ENCODE peak calls at places on chromosomes 2 and 18, in five cellular contexts. Z, U, N, O and Y are unnamed samples.

GRCh38 chr2:82182270-82182669 is 1877.7 kb upstream of the LRRTM1 start:
- DNase-seq in Z (peak; percentile 0), U (no peak), N (no peak), O (no peak), Y (no peak)

GRCh38 chr2:200943527-200944120 is 19.8 kb downstream of the ORC2 start:
- DNase-seq in Z (no peak), U (no peak), N (no peak), O (no peak), Y (no peak)

GRCh38 chr2:120863661-120864320 is 128.1 kb downstream of the GLI2 start:
- DNase-seq in Z (peak; percentile 25), U (no peak), N (peak; percentile 72), O (no peak), Y (no peak)

GRCh38 chr18:9595197-9595596 is 19.2 kb downstream of the PPP4R1 start:
- DNase-seq in Z (peak; percentile 26), U (no peak), N (no peak), O (no peak), Y (no peak)

GRCh38 chr2:126797622-126798275 is 100.9 kb upstream of the TEX51 start:
- DNase-seq in Z (no peak), U (no peak), N (no peak), O (no peak), Y (no peak)

GRCh38 chr18:24173997-24174396 is 35.1 kb downstream of the CABYR start:
- DNase-seq in Z (no peak), U (no peak), N (no peak), O (no peak), Y (no peak)

GRCh38 chr2:204108301-204108700 is 171.7 kb downstream of the ICOS start:
- DNase-seq in Z (no peak), U (no peak), N (peak; percentile 2), O (peak; percentile 38), Y (no peak)

GRCh38 chr2:3112553-3112952 is 265.1 kb downstream of the EIPR1 start:
- DNase-seq in Z (no peak), U (no peak), N (no peak), O (no peak), Y (no peak)

GRCh38 chr2:30689496-30690125 is 117.6 kb downstream of the CAPN13 start:
- DNase-seq in Z (no peak), U (no peak), N (no peak), O (no peak), Y (no peak)

GRCh38 chr2:75594599-75594998 is 33.9 kb upstream of the EVA1A start:
- DNase-seq in Z (no peak), U (no peak), N (no peak), O (no peak), Y (no peak)

GRCh38 chr2:136765736-136766323 is 485 bp downstream of the THSD7B start:
- DNase-seq in Z (no peak), U (no peak), N (no peak), O (no peak), Y (no peak)

GRCh38 chr2:8849322-8849721 is 11.9 kb upstream of the KIDINS220 start:
- DNase-seq in Z (peak; percentile 42), U (no peak), N (peak; percentile 23), O (no peak), Y (no peak)

GRCh38 chr2:160621748-160622147 is 128.1 kb upstream of the RBMS1 start:
- DNase-seq in Z (no peak), U (no peak), N (no peak), O (no peak), Y (no peak)

GRCh38 chr2:39499336-39499735 is 62.3 kb upstream of the MAP4K3 start:
- DNase-seq in Z (no peak), U (no peak), N (no peak), O (no peak), Y (no peak)

GRCh38 chr2:197184959-197185586 is 125.5 kb downstream of the ANKRD44 start:
- DNase-seq in Z (peak; percentile 32), U (peak; percentile 82), N (no peak), O (no peak), Y (no peak)

GRCh38 chr2:188976545-188977268 is 2.5 kb downstream of the COL3A1 start:
- DNase-seq in Z (no peak), U (no peak), N (peak; percentile 35), O (no peak), Y (no peak)

GRCh38 chr18:13136689-13137040 is 81.9 kb upstream of the LDLRAD4 start:
- DNase-seq in Z (peak; percentile 12), U (no peak), N (no peak), O (no peak), Y (peak; percentile 31)

GRCh38 chr2:127400897-127401756 is 13.4 kb upstream of the MAP3K2 start:
- DNase-seq in Z (peak; percentile 89), U (no peak), N (peak; percentile 64), O (no peak), Y (no peak)

GRCh38 chr18:52442686-52443085 is 102.7 kb downstream of the DCC start:
- DNase-seq in Z (no peak), U (no peak), N (no peak), O (no peak), Y (no peak)

GRCh38 chr2:172370821-172371455 is 56.4 kb upstream of the ITGA6 start:
- DNase-seq in Z (peak; percentile 16), U (no peak), N (no peak), O (no peak), Y (no peak)

GRCh38 chr2:225002039-225002655 is 40.1 kb downstream of the DOCK10 start:
- DNase-seq in Z (peak; percentile 61), U (peak; percentile 54), N (peak; percentile 61), O (peak; percentile 55), Y (no peak)

GRCh38 chr2:132037527-132038178 is 124.1 kb downstream of the ANKRD30BL start:
- DNase-seq in Z (no peak), U (peak; percentile 53), N (no peak), O (no peak), Y (no peak)

GRCh38 chr2:156322103-156322671 is 10.3 kb downstream of the NR4A2 start:
- DNase-seq in Z (no peak), U (peak; percentile 30), N (no peak), O (no peak), Y (no peak)

GRCh38 chr2:222797308-222797707 is 63.5 kb upstream of the ACSL3 start:
- DNase-seq in Z (no peak), U (no peak), N (no peak), O (no peak), Y (no peak)

GRCh38 chr18:8704361-8705279 is 736 bp upstream of the MTCL1 start:
- DNase-seq in Z (peak; percentile 85), U (peak; percentile 89), N (peak; percentile 69), O (peak; percentile 77), Y (peak; percentile 90)

GRCh38 chr2:147214900-147215299 is 629.9 kb upstream of the ACVR2A start:
- DNase-seq in Z (no peak), U (no peak), N (no peak), O (no peak), Y (no peak)

GRCh38 chr2:108917078-108917440 is 72.0 kb downstream of the EDAR start:
- DNase-seq in Z (no peak), U (no peak), N (no peak), O (no peak), Y (peak; percentile 53)

GRCh38 chr2:238238311-238238765 is 1.5 kb downstream of the HES6 start:
- DNase-seq in Z (no peak), U (no peak), N (no peak), O (no peak), Y (no peak)

DNA sequence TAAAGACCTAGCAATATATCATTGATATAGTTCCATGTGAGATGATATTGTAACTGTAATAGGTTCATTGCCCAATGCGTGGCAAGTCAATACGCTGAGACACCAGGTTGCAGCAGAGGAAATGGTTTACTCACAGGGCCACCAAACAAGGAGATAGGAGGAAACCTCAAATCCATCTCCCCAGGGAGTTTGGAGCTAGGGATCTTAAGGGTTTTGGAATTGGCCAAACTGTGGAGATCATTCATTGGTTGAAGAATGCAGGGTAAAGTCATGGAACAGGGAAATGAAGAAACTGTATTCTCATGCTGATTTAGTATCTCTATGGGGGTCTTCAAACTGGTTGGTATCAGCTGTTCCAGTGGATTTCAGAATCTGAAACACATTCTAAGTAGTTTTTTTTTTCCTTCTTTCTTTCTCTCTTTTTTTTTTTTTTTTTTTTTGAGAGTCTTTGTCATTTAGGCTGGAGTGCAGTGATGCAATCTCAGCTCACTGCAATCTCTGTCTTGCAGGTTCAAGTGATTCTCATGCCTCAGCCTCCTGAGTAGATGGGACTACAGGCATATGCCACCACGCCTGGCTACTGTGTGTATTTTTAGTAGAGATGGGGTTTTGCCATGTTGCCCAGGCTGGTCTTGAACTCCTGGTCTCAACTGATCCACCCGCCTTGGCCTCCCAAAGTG is 30.7 kb upstream of the PPM1B start:
- DNase-seq in Z (no peak), U (no peak), N (no peak), O (no peak), Y (no peak)
- H3K4me3 ChIP-seq in Z (no peak overlapping the region), U (no peak overlapping the region), N (no peak overlapping the region), O (no peak overlapping the region), Y (no peak overlapping the region)

DNA sequence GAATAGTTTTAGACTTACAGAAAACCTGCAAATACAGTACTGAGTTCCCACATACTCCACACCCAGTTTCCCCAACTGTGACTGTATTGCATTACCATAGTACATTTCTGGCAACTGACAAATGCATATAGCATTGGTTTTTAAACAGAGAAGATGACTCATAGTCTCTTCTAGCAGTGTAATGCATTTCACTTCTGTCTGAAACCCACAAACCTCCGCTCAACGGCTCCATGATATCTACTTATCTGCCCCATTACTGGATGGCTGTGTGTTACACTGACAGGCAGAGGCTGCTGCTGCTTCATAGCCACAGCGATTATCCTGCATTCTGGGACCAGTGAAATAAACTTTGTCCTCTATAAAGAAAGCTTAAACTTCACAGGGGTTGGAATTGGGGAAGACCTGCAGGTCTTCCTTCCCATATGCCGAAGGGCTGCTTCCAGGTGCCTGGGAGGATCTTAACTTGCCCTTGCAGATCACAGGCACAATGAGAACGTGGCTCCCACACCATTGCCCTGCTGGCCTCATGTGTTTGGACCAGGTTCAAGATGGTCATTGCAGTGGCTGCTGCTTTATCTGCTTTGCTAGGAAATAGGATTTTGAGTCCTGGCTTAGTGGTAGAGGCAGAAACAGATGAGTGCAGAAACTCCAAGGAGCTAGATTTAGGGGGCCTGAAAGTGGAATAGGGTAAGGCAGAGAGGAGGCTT is 742.6 kb upstream of the HS6ST1 start:
- DNase-seq in Z (peak; percentile 93), U (no peak), N (peak; percentile 36), O (no peak), Y (no peak)
- H3K4me3 ChIP-seq in Z (no peak overlapping the region), U (no peak overlapping the region), N (no peak overlapping the region), O (no peak overlapping the region), Y (no peak overlapping the region)

GRCh38 chr2:181884601-181885000 is 6.9 kb upstream of the ITPRID2 start:
- DNase-seq in Z (no peak), U (no peak), N (no peak), O (no peak), Y (no peak)
- H3K4me3 ChIP-seq in Z (no peak overlapping the region), U (no peak overlapping the region), N (no peak overlapping the region), O (no peak overlapping the region), Y (no peak overlapping the region)

DNA sequence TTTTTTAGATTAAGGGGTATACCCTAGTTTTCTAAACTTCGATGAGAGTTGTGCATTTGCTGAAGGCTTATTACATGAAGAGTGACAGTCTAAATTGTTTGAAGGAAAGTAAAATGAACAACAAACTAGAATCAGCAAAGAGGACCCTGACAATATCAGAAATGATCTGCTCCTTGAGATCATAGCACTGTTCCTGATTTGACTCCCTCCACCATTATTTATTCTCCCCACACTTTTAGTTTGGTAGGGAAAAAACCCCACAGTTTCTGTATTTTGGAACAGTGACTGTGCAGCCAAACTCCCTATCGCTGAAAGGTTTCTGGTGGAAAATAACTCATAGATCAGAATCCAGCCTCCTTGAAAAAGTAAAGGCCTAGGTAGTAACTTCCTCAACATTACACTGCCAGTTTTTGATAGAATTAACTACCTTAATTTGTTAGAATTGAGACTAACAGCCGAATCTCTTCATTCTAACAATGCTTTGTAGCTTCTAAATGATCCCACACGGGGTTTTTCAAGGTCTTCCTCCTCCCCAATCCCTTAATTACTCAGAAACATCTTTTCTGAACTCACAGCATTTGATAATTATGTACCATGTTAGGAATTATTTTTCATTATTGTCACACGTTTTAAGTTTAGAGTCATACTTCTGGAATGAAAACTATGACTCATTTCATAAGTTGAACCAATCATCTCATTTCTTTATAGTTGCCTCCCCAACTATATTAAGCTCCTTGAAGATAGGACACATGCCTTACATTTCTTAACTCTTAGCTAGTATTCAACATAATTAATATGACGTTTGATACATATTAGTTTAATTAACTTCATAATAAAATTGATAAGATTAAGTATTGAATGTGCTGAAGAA is 2.9 kb downstream of the MYL12A start:
- DNase-seq in Z (peak; percentile 63), U (no peak), N (no peak), O (no peak), Y (no peak)
- H3K4me3 ChIP-seq in Z (peak overlapping the region; percentile 91), U (no peak overlapping the region), N (peak overlapping the region; percentile 97), O (peak overlapping the region; percentile 27), Y (no peak overlapping the region)